ENCODE peak calls at places on chromosome 15, in four cellular contexts. One of them, this sample, is unnamed.

GRCh38 chr15:59372352-59373211 is at the start of gene MYO1E:
- DNase-seq in GM12878: peak; percentile 72
- DNase-seq in GM12892: peak; percentile 53
- DNase-seq in K562: no peak
- DNase-seq in this sample: peak; percentile 43

GRCh38 chr15:58235961-58236360 is 97.8 kb downstream of the AQP9 start:
- DNase-seq in GM12878: no peak
- DNase-seq in GM12892: no peak
- DNase-seq in K562: no peak
- DNase-seq in this sample: no peak

GRCh38 chr15:63752075-63752684 is 81.6 kb downstream of the HERC1 start:
- DNase-seq in GM12878: peak; percentile 23
- DNase-seq in GM12892: no peak
- DNase-seq in K562: peak; percentile 33
- DNase-seq in this sample: peak; percentile 11

GRCh38 chr15:71752604-71753289 is 57.6 kb upstream of the NR2E3 start:
- DNase-seq in GM12878: no peak
- DNase-seq in GM12892: no peak
- DNase-seq in K562: no peak
- DNase-seq in this sample: peak; percentile 37

GRCh38 chr15:75842722-75843617 is at the start of gene UBE2Q2:
- DNase-seq in GM12878: no peak
- DNase-seq in GM12892: peak; percentile 72
- DNase-seq in K562: peak; percentile 91
- DNase-seq in this sample: peak; percentile 72

GRCh38 chr15:32843211-32843907 is 125.6 kb downstream of the GREM1 start:
- DNase-seq in GM12878: no peak
- DNase-seq in GM12892: no peak
- DNase-seq in K562: no peak
- DNase-seq in this sample: no peak

GRCh38 chr15:40340740-40341400 is at the start of gene CCDC9B:
- DNase-seq in GM12878: no peak
- DNase-seq in GM12892: no peak
- DNase-seq in K562: peak; percentile 61
- DNase-seq in this sample: no peak

GRCh38 chr15:77022646-77023575 is 28.0 kb downstream of the PSTPIP1 start:
- DNase-seq in GM12878: no peak
- DNase-seq in GM12892: no peak
- DNase-seq in K562: no peak
- DNase-seq in this sample: peak; percentile 20

GRCh38 chr15:60799885-60800728 is 321.2 kb upstream of the ICE2 start:
- DNase-seq in GM12878: no peak
- DNase-seq in GM12892: no peak
- DNase-seq in K562: no peak
- DNase-seq in this sample: no peak

GRCh38 chr15:33132722-33133345 is 61.7 kb downstream of the FMN1 start:
- DNase-seq in GM12878: no peak
- DNase-seq in GM12892: no peak
- DNase-seq in K562: peak; percentile 30
- DNase-seq in this sample: peak; percentile 11

GRCh38 chr15:43529587-43530345 is 12.4 kb downstream of the MAP1A start:
- DNase-seq in GM12878: no peak
- DNase-seq in GM12892: no peak
- DNase-seq in K562: no peak
- DNase-seq in this sample: no peak

GRCh38 chr15:78640840-78641733 is at the start of gene CHRNB4:
- DNase-seq in GM12878: no peak
- DNase-seq in GM12892: no peak
- DNase-seq in K562: peak; percentile 86
- DNase-seq in this sample: no peak

GRCh38 chr15:78179286-78179840 is 30.2 kb downstream of the IDH3A start:
- DNase-seq in GM12878: no peak
- DNase-seq in GM12892: no peak
- DNase-seq in K562: no peak
- DNase-seq in this sample: no peak

GRCh38 chr15:57685719-57686118 is 20.8 kb upstream of the POLR2M start:
- DNase-seq in GM12878: no peak
- DNase-seq in GM12892: no peak
- DNase-seq in K562: no peak
- DNase-seq in this sample: no peak

GRCh38 chr15:86284630-86285029 is 205.0 kb downstream of the AGBL1 start:
- DNase-seq in GM12878: no peak
- DNase-seq in GM12892: no peak
- DNase-seq in K562: no peak
- DNase-seq in this sample: no peak

GRCh38 chr15:56243774-56244236 is at the start of gene RFX7:
- DNase-seq in GM12878: no peak
- DNase-seq in GM12892: peak; percentile 46
- DNase-seq in K562: peak; percentile 87
- DNase-seq in this sample: no peak

GRCh38 chr15:39344662-39345141 is 236.2 kb upstream of the THBS1 start:
- DNase-seq in GM12878: no peak
- DNase-seq in GM12892: no peak
- DNase-seq in K562: no peak
- DNase-seq in this sample: no peak

GRCh38 chr15:32041294-32041693 is 11.0 kb downstream of the CHRNA7 start:
- DNase-seq in GM12878: no peak
- DNase-seq in GM12892: no peak
- DNase-seq in K562: no peak
- DNase-seq in this sample: no peak

GRCh38 chr15:99707481-99708270 is 25.6 kb downstream of the LYSMD4 start:
- DNase-seq in GM12878: no peak
- DNase-seq in GM12892: no peak
- DNase-seq in K562: no peak
- DNase-seq in this sample: no peak

GRCh38 chr15:63655683-63656372 is 58.6 kb downstream of the FBXL22 start:
- DNase-seq in GM12878: no peak
- DNase-seq in GM12892: no peak
- DNase-seq in K562: no peak
- DNase-seq in this sample: no peak

GRCh38 chr15:78004919-78005634 is 72.4 kb downstream of the TBC1D2B start:
- DNase-seq in GM12878: no peak
- DNase-seq in GM12892: no peak
- DNase-seq in K562: no peak
- DNase-seq in this sample: no peak

GRCh38 chr15:76674883-76675282 is 230.3 kb downstream of the SCAPER start:
- DNase-seq in GM12878: no peak
- DNase-seq in GM12892: no peak
- DNase-seq in K562: no peak
- DNase-seq in this sample: no peak

GRCh38 chr15:93209690-93210425 is 120.8 kb upstream of the RGMA start:
- DNase-seq in GM12878: no peak
- DNase-seq in GM12892: no peak
- DNase-seq in K562: no peak
- DNase-seq in this sample: no peak

GRCh38 chr15:49331951-49332350 is 91.1 kb upstream of the FGF7 start:
- DNase-seq in GM12878: no peak
- DNase-seq in GM12892: no peak
- DNase-seq in K562: no peak
- DNase-seq in this sample: no peak

GRCh38 chr15:93073465-93073952 is 15.5 kb downstream of the RGMA start:
- DNase-seq in GM12878: no peak
- DNase-seq in GM12892: no peak
- DNase-seq in K562: no peak
- DNase-seq in this sample: no peak

GRCh38 chr15:60389261-60390077 is 8.3 kb downstream of the ANXA2 start:
- DNase-seq in GM12878: peak; percentile 42
- DNase-seq in GM12892: no peak
- DNase-seq in K562: no peak
- DNase-seq in this sample: no peak

GRCh38 chr15:56989411-56989924 is 71.0 kb downstream of the TCF12 start:
- DNase-seq in GM12878: no peak
- DNase-seq in GM12892: no peak
- DNase-seq in K562: no peak
- DNase-seq in this sample: no peak

GRCh38 chr15:38217788-38218609 is 34.6 kb upstream of the SPRED1 start:
- DNase-seq in GM12878: no peak
- DNase-seq in GM12892: no peak
- DNase-seq in K562: no peak
- DNase-seq in this sample: no peak

DNA sequence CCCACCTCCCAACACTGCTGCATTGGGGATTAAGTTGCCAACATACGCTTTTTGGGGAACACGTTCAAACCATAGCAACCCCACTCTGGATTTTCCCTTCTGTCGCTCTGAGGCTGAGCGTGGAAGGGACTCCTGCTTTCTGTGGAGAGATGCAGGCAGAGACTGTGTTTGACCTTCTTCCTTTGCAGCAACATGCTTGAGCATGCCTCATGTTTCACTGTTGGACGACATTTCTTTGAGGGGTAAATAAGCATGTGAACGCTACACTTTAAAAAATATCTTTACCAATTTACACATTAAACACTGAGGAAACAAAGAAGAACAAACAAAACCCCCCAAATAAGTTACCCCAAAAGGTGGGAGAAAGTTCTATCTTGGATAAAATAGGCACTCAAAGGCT is 14.2 kb upstream of the MAPK6 start:
- DNase-seq in GM12878: no peak
- DNase-seq in GM12892: no peak
- DNase-seq in K562: no peak
- DNase-seq in this sample: no peak
- TF ChIP-seq POLR2A in GM12878: no peak
- TF ChIP-seq POLR2A in GM12892: no peak
- TF ChIP-seq POLR2A in K562: no peak
- TF ChIP-seq POLR2A in this sample: no peak

GRCh38 chr15:90087454-90088154 is 14.7 kb downstream of the IDH2 start:
- DNase-seq in GM12878: no peak
- DNase-seq in GM12892: no peak
- DNase-seq in K562: peak; percentile 79
- DNase-seq in this sample: no peak
- TF ChIP-seq TAF1 in GM12878: no peak
- TF ChIP-seq TAF1 in GM12892: no peak
- TF ChIP-seq TAF1 in K562: no peak
- TF ChIP-seq TAF1 in this sample: no peak

GRCh38 chr15:83854950-83855707 is 201.2 kb downstream of the ADAMTSL3 start:
- DNase-seq in GM12878: no peak
- DNase-seq in GM12892: no peak
- DNase-seq in K562: no peak
- DNase-seq in this sample: no peak

GRCh38 chr15:83855956-83856355 is 202.0 kb downstream of the ADAMTSL3 start:
- DNase-seq in GM12878: no peak
- DNase-seq in GM12892: no peak
- DNase-seq in K562: no peak
- DNase-seq in this sample: no peak

GRCh38 chr15:83854314-83854713 is 200.4 kb downstream of the ADAMTSL3 start:
- DNase-seq in GM12878: no peak
- DNase-seq in GM12892: no peak
- DNase-seq in K562: no peak
- DNase-seq in this sample: no peak

GRCh38 chr15:83850846-83851245 is 196.9 kb downstream of the ADAMTSL3 start:
- DNase-seq in GM12878: no peak
- DNase-seq in GM12892: no peak
- DNase-seq in K562: no peak
- DNase-seq in this sample: no peak

GRCh38 chr15:83853232-83853631 is 199.3 kb downstream of the ADAMTSL3 start:
- DNase-seq in GM12878: no peak
- DNase-seq in GM12892: no peak
- DNase-seq in K562: no peak
- DNase-seq in this sample: no peak
- TF ChIP-seq POLR2A in GM12878: no peak
- TF ChIP-seq POLR2A in GM12892: no peak
- TF ChIP-seq POLR2A in K562: no peak
- TF ChIP-seq POLR2A in this sample: no peak

DNA sequence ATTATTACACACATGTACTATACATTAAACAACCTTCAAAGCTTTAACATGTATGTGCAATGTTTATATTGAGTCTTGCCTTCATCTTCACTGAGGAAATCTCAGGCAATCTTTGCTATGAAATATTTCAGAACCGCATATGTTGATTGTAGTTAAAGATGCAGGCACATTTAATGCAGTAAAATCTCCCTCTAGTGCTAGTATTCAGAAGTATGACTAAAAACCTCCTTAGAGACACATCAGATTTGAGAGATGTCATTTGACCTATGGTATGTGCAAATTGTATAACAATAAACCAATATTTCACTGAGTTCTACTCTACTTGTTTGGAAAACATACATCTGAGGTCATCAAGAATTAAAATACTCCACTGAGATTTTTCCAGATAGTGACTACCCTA is 123.8 kb upstream of the C15orf61 start:
- DNase-seq in GM12878: no peak
- DNase-seq in GM12892: no peak
- DNase-seq in K562: no peak
- DNase-seq in this sample: no peak
- TF ChIP-seq TAF1 in GM12878: no peak
- TF ChIP-seq TAF1 in GM12892: no peak
- TF ChIP-seq TAF1 in K562: no peak
- TF ChIP-seq TAF1 in this sample: no peak

DNA sequence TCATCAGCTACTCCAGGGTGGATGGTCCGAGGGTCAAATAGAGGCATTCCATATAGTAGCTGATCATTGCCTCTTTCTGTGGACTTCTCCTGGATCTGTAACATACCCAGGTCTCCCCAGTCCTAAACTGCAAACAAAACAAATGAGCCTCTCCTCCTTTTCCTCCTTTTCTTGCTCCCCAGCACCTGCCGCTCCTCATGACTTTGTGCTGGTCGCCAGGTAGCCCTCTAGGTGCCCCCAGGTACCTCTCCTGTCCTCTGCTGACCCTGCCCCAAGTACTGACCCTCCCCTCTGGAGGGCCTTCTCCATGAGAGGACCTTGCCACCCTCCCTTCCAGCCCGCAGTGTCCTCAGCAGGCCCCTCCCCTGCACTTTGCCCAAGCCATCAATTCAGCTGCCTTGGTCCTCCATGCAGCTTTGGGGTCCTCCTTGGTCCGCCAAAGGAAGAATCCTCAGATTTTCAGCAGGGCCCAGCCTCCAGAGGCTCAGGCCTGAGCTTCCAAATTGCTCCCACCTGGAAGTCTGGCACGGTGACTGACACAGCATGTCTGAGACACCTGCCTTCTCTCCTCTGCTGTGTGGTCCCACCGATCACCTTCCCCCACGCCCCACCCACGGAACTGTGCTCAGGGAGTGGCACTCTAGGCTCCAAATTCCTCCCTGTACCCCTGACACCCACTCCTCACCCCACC is 111.0 kb downstream of the LRRK1 start:
- DNase-seq in GM12878: no peak
- DNase-seq in GM12892: no peak
- DNase-seq in K562: no peak
- DNase-seq in this sample: no peak
- TF ChIP-seq POLR2A in GM12878: no peak
- TF ChIP-seq POLR2A in GM12892: no peak
- TF ChIP-seq POLR2A in K562: no peak
- TF ChIP-seq POLR2A in this sample: no peak

GRCh38 chr15:98177950-98178848 is 217.7 kb downstream of the ARRDC4 start:
- DNase-seq in GM12878: no peak
- DNase-seq in GM12892: no peak
- DNase-seq in K562: peak; percentile 44
- DNase-seq in this sample: peak; percentile 29
- TF ChIP-seq TAF1 in GM12878: no peak
- TF ChIP-seq TAF1 in GM12892: no peak
- TF ChIP-seq TAF1 in K562: no peak
- TF ChIP-seq TAF1 in this sample: no peak

This sample was measured in GM12891.